ENCODE peak calls at places on chromosomes 3 and 15, in six cellular contexts. One of them, this sample, is unnamed.
A peak's percentile ranks its signal among the peaks of the same experiment; 100 is the strongest.

GRCh38 chr3:83226751-83227150 is 1465.3 kb upstream of the GBE1 start:
- DNase-seq in GM12878: no peak
- DNase-seq in H1: no peak
- DNase-seq in K562: no peak
- DNase-seq in SK-N-SH: no peak
- DNase-seq in HepG2: no peak
- DNase-seq in this sample: no peak

GRCh38 chr15:38263996-38264395 is 11.4 kb downstream of the SPRED1 start:
- DNase-seq in GM12878: no peak
- DNase-seq in H1: no peak
- DNase-seq in K562: no peak
- DNase-seq in SK-N-SH: no peak
- DNase-seq in HepG2: no peak
- DNase-seq in this sample: no peak

GRCh38 chr15:47756872-47757271 is 39.6 kb downstream of the SEMA6D start:
- DNase-seq in GM12878: no peak
- DNase-seq in H1: no peak
- DNase-seq in K562: no peak
- DNase-seq in SK-N-SH: no peak
- DNase-seq in HepG2: no peak
- DNase-seq in this sample: no peak

GRCh38 chr15:101242999-101243336 is 8.9 kb downstream of the CHSY1 start:
- DNase-seq in GM12878: no peak
- DNase-seq in H1: no peak
- DNase-seq in K562: no peak
- DNase-seq in SK-N-SH: no peak
- DNase-seq in HepG2: no peak
- DNase-seq in this sample: no peak

GRCh38 chr15:75713338-75713895 is 769 bp upstream of the CSPG4 start:
- DNase-seq in GM12878: no peak
- DNase-seq in H1: no peak
- DNase-seq in K562: no peak
- DNase-seq in SK-N-SH: no peak
- DNase-seq in HepG2: no peak
- DNase-seq in this sample: no peak

GRCh38 chr15:83970290-83970890 is 265.2 kb upstream of the GOLGA6L4 start:
- DNase-seq in GM12878: no peak
- DNase-seq in H1: no peak
- DNase-seq in K562: no peak
- DNase-seq in SK-N-SH: no peak
- DNase-seq in HepG2: no peak
- DNase-seq in this sample: no peak

GRCh38 chr15:71649894-71650293 is 160.5 kb upstream of the NR2E3 start:
- DNase-seq in GM12878: no peak
- DNase-seq in H1: no peak
- DNase-seq in K562: no peak
- DNase-seq in SK-N-SH: no peak
- DNase-seq in HepG2: no peak
- DNase-seq in this sample: no peak

GRCh38 chr3:140093742-140094141 is 158.8 kb downstream of the CLSTN2 start:
- DNase-seq in GM12878: no peak
- DNase-seq in H1: no peak
- DNase-seq in K562: no peak
- DNase-seq in SK-N-SH: no peak
- DNase-seq in HepG2: no peak
- DNase-seq in this sample: no peak

GRCh38 chr3:44419159-44419922 is 58.1 kb downstream of the ZNF445 start:
- DNase-seq in GM12878: no peak
- DNase-seq in H1: no peak
- DNase-seq in K562: no peak
- DNase-seq in SK-N-SH: no peak
- DNase-seq in HepG2: peak; percentile 23
- DNase-seq in this sample: no peak

GRCh38 chr3:40872562-40872961 is 326.7 kb upstream of the CTNNB1 start:
- DNase-seq in GM12878: no peak
- DNase-seq in H1: no peak
- DNase-seq in K562: no peak
- DNase-seq in SK-N-SH: no peak
- DNase-seq in HepG2: no peak
- DNase-seq in this sample: no peak

GRCh38 chr3:28151608-28152228 is 89.7 kb upstream of the CMC1 start:
- DNase-seq in GM12878: peak; percentile 33
- DNase-seq in H1: no peak
- DNase-seq in K562: no peak
- DNase-seq in SK-N-SH: no peak
- DNase-seq in HepG2: no peak
- DNase-seq in this sample: no peak

GRCh38 chr3:111541911-111542483 is at the start of gene CD96:
- DNase-seq in GM12878: no peak
- DNase-seq in H1: no peak
- DNase-seq in K562: no peak
- DNase-seq in SK-N-SH: no peak
- DNase-seq in HepG2: no peak
- DNase-seq in this sample: no peak

GRCh38 chr15:79329186-79329611 is 18.3 kb downstream of the TMED3 start:
- DNase-seq in GM12878: no peak
- DNase-seq in H1: no peak
- DNase-seq in K562: no peak
- DNase-seq in SK-N-SH: no peak
- DNase-seq in HepG2: peak; percentile 37
- DNase-seq in this sample: no peak

GRCh38 chr15:81182746-81183402 is 13.8 kb upstream of the IL16 start:
- DNase-seq in GM12878: no peak
- DNase-seq in H1: peak; percentile 45
- DNase-seq in K562: no peak
- DNase-seq in SK-N-SH: no peak
- DNase-seq in HepG2: no peak
- DNase-seq in this sample: no peak

GRCh38 chr3:98906230-98906629 is 4.7 kb upstream of the DCBLD2 start:
- DNase-seq in GM12878: no peak
- DNase-seq in H1: no peak
- DNase-seq in K562: no peak
- DNase-seq in SK-N-SH: no peak
- DNase-seq in HepG2: no peak
- DNase-seq in this sample: no peak

GRCh38 chr15:33211409-33211808 is 16.9 kb upstream of the FMN1 start:
- DNase-seq in GM12878: no peak
- DNase-seq in H1: no peak
- DNase-seq in K562: no peak
- DNase-seq in SK-N-SH: peak; percentile 62
- DNase-seq in HepG2: no peak
- DNase-seq in this sample: no peak

GRCh38 chr3:100149130-100149529 is 34.8 kb upstream of the FILIP1L start:
- DNase-seq in GM12878: no peak
- DNase-seq in H1: no peak
- DNase-seq in K562: no peak
- DNase-seq in SK-N-SH: no peak
- DNase-seq in HepG2: no peak
- DNase-seq in this sample: no peak

GRCh38 chr3:125916376-125916978 is 52.5 kb upstream of the ROPN1B start:
- DNase-seq in GM12878: peak; percentile 65
- DNase-seq in H1: peak; percentile 97
- DNase-seq in K562: peak; percentile 80
- DNase-seq in SK-N-SH: peak; percentile 88
- DNase-seq in HepG2: peak; percentile 84
- DNase-seq in this sample: no peak

GRCh38 chr3:50267280-50267913 is 1.6 kb upstream of the SEMA3B start:
- DNase-seq in GM12878: no peak
- DNase-seq in H1: peak; percentile 69
- DNase-seq in K562: peak; percentile 47
- DNase-seq in SK-N-SH: no peak
- DNase-seq in HepG2: no peak
- DNase-seq in this sample: no peak

GRCh38 chr3:72655151-72655551 is 193.1 kb downstream of the SHQ1 start:
- DNase-seq in GM12878: no peak
- DNase-seq in H1: peak; percentile 80
- DNase-seq in K562: no peak
- DNase-seq in SK-N-SH: no peak
- DNase-seq in HepG2: no peak
- DNase-seq in this sample: no peak

GRCh38 chr3:52520141-52520667 is 13.5 kb downstream of the NT5DC2 start:
- DNase-seq in GM12878: no peak
- DNase-seq in H1: no peak
- DNase-seq in K562: no peak
- DNase-seq in SK-N-SH: no peak
- DNase-seq in HepG2: no peak
- DNase-seq in this sample: no peak

GRCh38 chr3:186208328-186208989 is 99.6 kb upstream of the ETV5 start:
- DNase-seq in GM12878: no peak
- DNase-seq in H1: no peak
- DNase-seq in K562: no peak
- DNase-seq in SK-N-SH: no peak
- DNase-seq in HepG2: no peak
- DNase-seq in this sample: peak; percentile 33

GRCh38 chr3:147406255-147407023 is at the start of gene ZIC4:
- DNase-seq in GM12878: no peak
- DNase-seq in H1: no peak
- DNase-seq in K562: no peak
- DNase-seq in SK-N-SH: no peak
- DNase-seq in HepG2: no peak
- DNase-seq in this sample: no peak

GRCh38 chr3:149555941-149556340 is 81.4 kb downstream of the TM4SF4 start:
- DNase-seq in GM12878: no peak
- DNase-seq in H1: no peak
- DNase-seq in K562: no peak
- DNase-seq in SK-N-SH: no peak
- DNase-seq in HepG2: no peak
- DNase-seq in this sample: no peak

GRCh38 chr15:63601727-63602185 is 4.6 kb downstream of the FBXL22 start:
- DNase-seq in GM12878: no peak
- DNase-seq in H1: no peak
- DNase-seq in K562: no peak
- DNase-seq in SK-N-SH: peak; percentile 24
- DNase-seq in HepG2: no peak
- DNase-seq in this sample: no peak

DNA sequence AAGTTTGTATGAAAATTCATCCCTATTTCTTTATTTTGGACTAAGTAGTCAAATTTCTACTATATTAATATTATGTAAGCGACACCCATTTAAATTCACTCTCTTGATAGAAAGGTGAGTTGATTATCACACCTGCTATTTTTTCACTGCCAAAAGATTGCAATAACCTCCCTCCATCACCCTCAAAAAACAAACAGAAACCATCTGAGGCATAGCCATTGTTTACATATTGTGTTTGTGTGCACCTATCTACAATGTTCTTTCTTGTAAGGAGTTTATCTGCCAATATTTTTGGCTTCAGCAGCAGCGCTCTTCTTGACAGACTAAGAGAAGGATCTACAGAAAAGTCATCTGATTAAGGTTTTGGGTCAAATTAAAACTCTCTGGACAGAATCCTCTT is 48.5 kb downstream of the KCNMB2 start:
- DNase-seq in GM12878: no peak
- DNase-seq in H1: no peak
- DNase-seq in K562: no peak
- DNase-seq in SK-N-SH: no peak
- DNase-seq in HepG2: no peak
- DNase-seq in this sample: no peak
- H3K4me3 ChIP-seq in GM12878: no peak overlapping the region
- H3K4me3 ChIP-seq in H1: no peak overlapping the region
- H3K4me3 ChIP-seq in K562: no peak overlapping the region
- H3K4me3 ChIP-seq in SK-N-SH: no peak overlapping the region
- H3K4me3 ChIP-seq in HepG2: no peak overlapping the region
- H3K4me3 ChIP-seq in this sample: no peak overlapping the region

DNA sequence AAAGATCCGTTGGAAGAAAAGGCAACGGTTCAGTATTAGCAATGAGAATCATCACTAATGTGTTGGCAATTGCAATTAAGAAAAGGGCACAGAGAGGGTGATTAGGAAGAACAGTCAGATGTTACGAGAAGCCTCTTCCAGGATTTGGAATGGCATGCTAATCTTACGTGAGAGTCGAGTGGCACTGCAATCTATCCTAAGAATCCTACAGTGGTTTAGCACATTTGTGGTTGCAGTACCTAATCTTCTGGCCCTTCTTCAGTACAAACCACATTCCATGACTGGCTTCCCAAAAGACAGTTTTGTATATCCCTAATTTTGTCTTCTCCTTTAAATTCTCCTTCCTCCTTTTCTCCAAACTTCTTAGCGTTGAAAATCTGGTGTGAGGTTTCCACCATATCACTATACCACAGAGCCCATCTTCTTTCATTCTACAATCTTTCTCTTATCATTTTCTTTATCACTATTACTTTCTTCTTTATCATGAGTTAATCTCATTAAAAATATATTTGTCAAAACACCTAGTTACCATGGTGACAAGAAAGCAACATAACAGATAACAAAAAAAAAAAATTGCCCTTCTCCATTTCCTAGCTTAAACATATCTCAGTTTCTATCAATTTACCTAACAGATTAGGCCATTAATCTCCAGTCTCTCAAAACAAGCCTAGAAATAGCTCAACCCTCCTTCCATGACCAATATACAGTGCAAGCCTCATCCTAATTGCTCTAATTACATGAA is 60.1 kb downstream of the IGSF11 start:
- DNase-seq in GM12878: no peak
- DNase-seq in H1: no peak
- DNase-seq in K562: no peak
- DNase-seq in SK-N-SH: no peak
- DNase-seq in HepG2: no peak
- DNase-seq in this sample: no peak
- H3K27me3 ChIP-seq in GM12878: no peaks in the 10 kb centered on the region
- H3K27me3 ChIP-seq in H1: no peaks in the 10 kb centered on the region
- H3K27me3 ChIP-seq in K562: no peaks in the 10 kb centered on the region
- H3K27me3 ChIP-seq in SK-N-SH: no peaks in the 10 kb centered on the region
- H3K27me3 ChIP-seq in HepG2: no peaks in the 10 kb centered on the region
- H3K27me3 ChIP-seq in this sample: no peaks in the 10 kb centered on the region

GRCh38 chr3:177402533-177402932 is 205.3 kb upstream of the TBL1XR1 start:
- DNase-seq in GM12878: no peak
- DNase-seq in H1: no peak
- DNase-seq in K562: no peak
- DNase-seq in SK-N-SH: no peak
- DNase-seq in HepG2: no peak
- DNase-seq in this sample: no peak
- TF ChIP-seq GABPA in GM12878: no peak
- TF ChIP-seq GABPA in H1: no peak
- TF ChIP-seq GABPA in K562: no peak
- TF ChIP-seq GABPA in SK-N-SH: no peak
- TF ChIP-seq GABPA in HepG2: no peak
- TF ChIP-seq GABPA in this sample: no peak

GRCh38 chr15:90840157-90840855 is 28.1 kb upstream of the FURIN start:
- DNase-seq in GM12878: no peak
- DNase-seq in H1: no peak
- DNase-seq in K562: no peak
- DNase-seq in SK-N-SH: no peak
- DNase-seq in HepG2: no peak
- DNase-seq in this sample: no peak
- H3K4me3 ChIP-seq in GM12878: peak overlapping the region; percentile 50
- H3K4me3 ChIP-seq in H1: no peak overlapping the region
- H3K4me3 ChIP-seq in K562: no peak overlapping the region
- H3K4me3 ChIP-seq in SK-N-SH: no peak overlapping the region
- H3K4me3 ChIP-seq in HepG2: no peak overlapping the region
- H3K4me3 ChIP-seq in this sample: no peak overlapping the region